ENCODE peak calls at places on chromosomes 7 and 10, in seven cellular contexts. M is neuronal stem cell, S is IMR-90, G is H9, D is H1, L is mesenchymal stem cell, P is trophoblast cell. Z is an unnamed sample.

GRCh38 chr7:39733881-39734571 is 110.7 kb downstream of the RALA start:
- DNase-seq in S (peak; percentile 93), M (peak; percentile 61), G (no peak), D (no peak), P (peak; percentile 68), L (peak; percentile 93), Z (peak; percentile 96)

GRCh38 chr10:75476985-75477384 is 45.6 kb downstream of the LRMDA start:
- DNase-seq in G (no peak), D (no peak), M (no peak), L (no peak), S (no peak), P (no peak), Z (no peak)

GRCh38 chr7:116997972-116998371 is 44.7 kb downstream of the ST7 start:
- DNase-seq in S (no peak), L (no peak), D (no peak), P (no peak), M (no peak), G (no peak), Z (no peak)

GRCh38 chr7:75993689-75994387 is 557 bp downstream of the TMEM120A start:
- DNase-seq in M (peak; percentile 65), G (peak; percentile 82), P (peak; percentile 66), S (peak; percentile 38), D (no peak), L (peak; percentile 84), Z (peak; percentile 71)

GRCh38 chr10:18658301-18658991 is 785 bp upstream of the ARL5B start:
- DNase-seq in M (no peak), S (peak; percentile 36), D (no peak), G (no peak), L (peak; percentile 46), P (peak; percentile 83), Z (no peak)

GRCh38 chr7:47375121-47375551 is 206.8 kb downstream of the TNS3 start:
- DNase-seq in M (no peak), L (peak; percentile 51), D (no peak), G (no peak), P (no peak), S (peak; percentile 76), Z (no peak)

GRCh38 chr10:33945051-33945450 is 610.6 kb upstream of the NRP1 start:
- DNase-seq in P (no peak), D (no peak), L (no peak), G (no peak), M (no peak), S (no peak), Z (no peak)

GRCh38 chr10:129774082-129774735 is 189.9 kb downstream of the EBF3 start:
- DNase-seq in P (no peak), G (peak; percentile 12), L (no peak), M (no peak), S (no peak), D (no peak), Z (no peak)

GRCh38 chr7:139799586-139799985 is 21.8 kb upstream of the HIPK2 start:
- DNase-seq in M (no peak), L (no peak), P (no peak), G (no peak), S (no peak), D (no peak), Z (no peak)

GRCh38 chr10:69392481-69393000 is 24.2 kb downstream of the TACR2 start:
- DNase-seq in D (peak; percentile 80), M (peak; percentile 87), L (peak; percentile 80), P (peak; percentile 95), G (peak; percentile 95), S (peak; percentile 77), Z (peak; percentile 96)

GRCh38 chr7:110148054-110148453 is 942.9 kb upstream of the LRRN3 start:
- DNase-seq in D (no peak), P (no peak), M (no peak), L (no peak), G (no peak), S (no peak), Z (no peak)

GRCh38 chr10:127415116-127415515 is 134.0 kb upstream of the NPS start:
- DNase-seq in D (no peak), L (no peak), M (no peak), P (no peak), S (no peak), G (no peak), Z (no peak)

GRCh38 chr10:69895759-69896158 is 94.1 kb downstream of the COL13A1 start:
- DNase-seq in L (peak; percentile 35), M (no peak), D (no peak), S (peak; percentile 78), P (no peak), G (no peak), Z (no peak)

GRCh38 chr7:104852386-104852785 is 161.6 kb upstream of the KMT2E start:
- DNase-seq in G (no peak), D (no peak), P (no peak), L (no peak), S (no peak), M (no peak), Z (no peak)

GRCh38 chr7:3200504-3200903 is 100.5 kb upstream of the SDK1 start:
- DNase-seq in D (peak; percentile 41), G (peak; percentile 83), M (no peak), L (peak; percentile 62), S (peak; percentile 62), P (peak; percentile 47), Z (peak; percentile 82)

GRCh38 chr10:122499491-122499941 is 38.2 kb downstream of the HTRA1 start:
- DNase-seq in L (no peak), S (peak; percentile 65), P (no peak), D (no peak), M (no peak), G (no peak), Z (no peak)

GRCh38 chr7:151756076-151756731 is 120.7 kb downstream of the PRKAG2 start:
- DNase-seq in G (no peak), L (peak; percentile 79), P (peak; percentile 41), M (no peak), S (peak; percentile 82), D (no peak), Z (no peak)

GRCh38 chr7:80135306-80136104 is 874 bp downstream of the GNAI1 start:
- DNase-seq in L (no peak), D (no peak), G (no peak), P (peak; percentile 34), S (peak; percentile 32), M (peak; percentile 29), Z (peak; percentile 53)

GRCh38 chr10:95841711-95842498 is 65.9 kb upstream of the CC2D2B start:
- DNase-seq in M (peak; percentile 54), D (peak; percentile 15), G (no peak), P (peak; percentile 86), S (peak; percentile 66), L (peak; percentile 77), Z (peak; percentile 79)
- H3K9ac ChIP-seq in M (no peak overlapping the region), D (no peak overlapping the region), G (no peak overlapping the region), P (peak overlapping the region; percentile 41), S (peak overlapping the region; percentile 56), L (peak overlapping the region; percentile 22), Z (no peak overlapping the region)

GRCh38 chr7:1068656-1069055 is 19.3 kb upstream of the GPER1 start:
- DNase-seq in S (no peak), M (no peak), G (no peak), L (no peak), P (peak; percentile 88), D (no peak), Z (no peak)

GRCh38 chr7:1073211-1073977 is 14.5 kb upstream of the GPER1 start:
- DNase-seq in P (no peak), L (no peak), G (no peak), M (no peak), D (no peak), S (no peak), Z (peak; percentile 91)

GRCh38 chr7:1071731-1072254 is 16.1 kb upstream of the GPER1 start:
- DNase-seq in S (no peak), L (no peak), G (no peak), M (no peak), D (no peak), P (no peak), Z (no peak)

GRCh38 chr7:1068013-1068412 is 19.9 kb upstream of the GPER1 start:
- DNase-seq in L (no peak), P (no peak), G (no peak), M (no peak), D (no peak), S (no peak), Z (no peak)

DNA sequence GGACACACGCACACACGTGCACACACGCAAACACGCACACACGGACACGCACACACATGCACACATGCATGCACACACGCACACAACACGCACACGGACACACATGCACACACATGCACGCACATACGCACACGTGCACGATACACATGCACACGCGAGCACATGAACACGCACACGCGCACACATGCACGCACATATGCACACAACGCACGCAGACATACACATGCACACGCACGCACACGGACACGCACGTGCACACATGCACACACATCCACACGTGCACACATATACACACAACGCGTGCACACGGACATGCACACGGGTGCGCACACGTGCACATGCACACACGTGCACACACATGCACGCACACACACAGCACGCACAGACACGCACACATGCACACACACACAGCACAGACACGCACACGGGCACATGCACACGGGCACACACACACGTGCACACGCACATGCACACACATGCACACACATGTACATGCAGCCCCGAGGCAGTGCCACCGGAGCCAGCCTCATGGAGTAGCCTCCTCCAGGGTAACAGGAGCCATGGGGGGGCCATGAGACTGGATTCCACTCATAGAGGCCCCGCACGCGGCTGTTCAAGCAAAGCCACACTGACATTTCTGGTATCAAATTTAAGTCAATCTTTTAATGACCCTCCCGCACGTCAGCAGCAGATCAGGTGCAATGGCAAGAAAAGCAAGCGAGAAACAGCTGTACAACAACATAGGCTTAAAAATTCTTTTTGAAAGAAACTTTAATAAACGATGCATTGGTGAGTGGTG is 17.2 kb upstream of the GPER1 start:
- DNase-seq in G (no peak), P (no peak), L (no peak), S (no peak), M (no peak), D (no peak), Z (no peak)
- H3K27ac ChIP-seq in G (no peak overlapping the region), P (no peak overlapping the region), L (no peak overlapping the region), S (no peak overlapping the region), M (no peak overlapping the region), D (no peak overlapping the region), Z (no peak overlapping the region)

GRCh38 chr7:27939893-27940292 is 199.9 kb downstream of the TAX1BP1 start:
- DNase-seq in S (no peak), G (no peak), P (no peak), M (no peak), D (no peak), L (no peak), Z (no peak)
- H3K18ac ChIP-seq in S (no peak overlapping the region), G (no peak overlapping the region), P (no peak overlapping the region), M (peak overlapping the region; percentile 27), D (no peak overlapping the region), L (no peak overlapping the region), Z (no peak overlapping the region)

GRCh38 chr7:99499713-99500636 is at the start of gene ZNF394:
- DNase-seq in D (peak; percentile 77), S (peak; percentile 93), G (peak; percentile 94), L (peak; percentile 94), P (peak; percentile 96), M (peak; percentile 91), Z (peak; percentile 97)
- H3K9ac ChIP-seq in D (peak within 1 kb of the TSS; percentile 95), S (peak within 1 kb of the TSS; percentile 68), G (peak within 1 kb of the TSS; percentile 89), L (peak within 1 kb of the TSS; percentile 97), P (peak within 1 kb of the TSS; percentile 78), M (peak within 1 kb of the TSS; percentile 96), Z (peak within 1 kb of the TSS; percentile 89)

DNA sequence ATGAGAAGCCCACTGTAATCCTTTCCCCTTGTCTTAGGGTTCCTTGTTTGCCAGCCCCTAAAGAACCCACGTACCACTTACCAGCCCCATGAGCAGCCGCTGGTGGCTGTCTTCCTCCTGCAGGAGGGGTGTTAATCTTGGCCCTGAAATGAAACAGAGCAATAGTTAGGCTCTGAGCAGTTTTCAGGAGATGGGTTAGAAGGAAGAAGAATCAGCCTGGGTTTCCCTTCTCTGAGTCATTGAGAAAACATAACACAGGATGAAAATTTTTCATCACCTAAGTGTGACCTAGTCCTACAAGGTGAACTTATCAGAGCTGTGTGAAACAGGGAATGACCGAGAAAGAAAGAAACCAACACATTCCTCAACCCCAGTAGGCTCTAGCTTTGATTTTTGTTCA is 90.0 kb downstream of the GSAP start:
- DNase-seq in D (no peak), P (no peak), G (no peak), M (no peak), L (no peak), S (peak; percentile 59), Z (no peak)
- H3K27ac ChIP-seq in D (no peak overlapping the region), P (no peak overlapping the region), G (no peak overlapping the region), M (no peak overlapping the region), L (peak overlapping the region; percentile 50), S (peak overlapping the region; percentile 78), Z (no peak overlapping the region)

Z was measured in mesendoderm.